ENCODE peak calls at places on chromosomes 5 and 9, in four cellular contexts. E is activated T-cell treated with anti-CD3 and anti-CD28 coated beads, Interleukin-2, amount 50 U/mL, for 72 hours; O is CD4-positive, alpha-beta T cell; D is left cardiac atrium. W is an unnamed sample.

GRCh38 chr5:176675676-176676360 is 28.5 kb downstream of the TSPAN17 start:
- DNase-seq in O (no peak), E (no peak), D (no peak), W (no peak)

GRCh38 chr9:27528886-27529315 is 713 bp downstream of the MOB3B start:
- DNase-seq in O (peak), D (peak), E (peak), W (peak)

GRCh38 chr9:682633-683508 is 158.6 kb upstream of the DMRT1 start:
- DNase-seq in E (no peak), O (no peak), D (peak), W (no peak)

GRCh38 chr5:135189024-135189423 is 155.0 kb upstream of the PITX1 start:
- DNase-seq in E (no peak), O (no peak), D (no peak), W (no peak)

GRCh38 chr9:96048954-96049831 is 173.7 kb downstream of the ERCC6L2 start:
- DNase-seq in D (peak), E (no peak), O (no peak), W (no peak)

GRCh38 chr9:6566409-6567139 is 79.0 kb downstream of the GLDC start:
- DNase-seq in O (no peak), E (peak), D (peak), W (no peak)

GRCh38 chr9:113589407-113589806 is 125.9 kb downstream of the RGS3 start:
- DNase-seq in O (no peak), D (peak), E (no peak), W (no peak)

GRCh38 chr9:77417570-77417969 is 230.6 kb downstream of the GNA14 start:
- DNase-seq in E (no peak), D (no peak), O (no peak), W (no peak)

GRCh38 chr9:126719677-126720435 is 85.0 kb upstream of the ZBTB43 start:
- DNase-seq in E (peak), O (peak), D (peak), W (peak)

GRCh38 chr9:698276-698675 is 143.2 kb upstream of the DMRT1 start:
- DNase-seq in O (no peak), D (no peak), E (no peak), W (no peak)

GRCh38 chr5:1012900-1013237 is 4.3 kb downstream of the NKD2 start:
- DNase-seq in D (peak), E (no peak), O (no peak), W (no peak)

GRCh38 chr5:31664566-31664965 is 25.6 kb downstream of the PDZD2 start:
- DNase-seq in E (no peak), O (no peak), D (no peak), W (no peak)

GRCh38 chr5:69505306-69505705 is 12.7 kb downstream of the OCLN start:
- DNase-seq in O (no peak), D (no peak), E (no peak), W (no peak)

GRCh38 chr5:127891942-127892341 is 188.8 kb downstream of the CCDC192 start:
- DNase-seq in E (no peak), D (no peak), O (no peak), W (no peak)

GRCh38 chr5:113242481-113243348 is 192.1 kb downstream of the TSSK1B start:
- DNase-seq in D (no peak), O (no peak), E (no peak), W (no peak)

GRCh38 chr9:91073811-91074771 is 272.5 kb downstream of the SYK start:
- DNase-seq in O (no peak), E (no peak), D (no peak), W (no peak)

GRCh38 chr9:122819791-122820489 is 8.4 kb downstream of the PDCL start:
- DNase-seq in O (no peak), D (no peak), E (no peak), W (no peak)

GRCh38 chr5:43073597-43074546 is 33.8 kb upstream of the ANXA2R start:
- DNase-seq in E (peak), O (no peak), D (no peak), W (peak)

GRCh38 chr5:160621503-160621902 is 199.8 kb downstream of the PTTG1 start:
- DNase-seq in E (no peak), D (no peak), O (no peak), W (no peak)

GRCh38 chr9:17829812-17830385 is 251.0 kb downstream of the SH3GL2 start:
- DNase-seq in O (no peak), D (no peak), E (no peak), W (no peak)

GRCh38 chr5:33313150-33313549 is 127.6 kb upstream of the TARS1 start:
- DNase-seq in D (no peak), O (no peak), E (no peak), W (no peak)

GRCh38 chr5:55575815-55576583 is 41.2 kb upstream of the PLPP1 start:
- DNase-seq in O (no peak), E (no peak), D (no peak), W (no peak)

GRCh38 chr5:114924784-114925183 is 244.9 kb downstream of the TRIM36 start:
- DNase-seq in D (no peak), O (no peak), E (no peak), W (no peak)

GRCh38 chr5:39062104-39062503 is 12.1 kb downstream of the RICTOR start:
- DNase-seq in D (no peak), E (no peak), O (no peak), W (no peak)

GRCh38 chr5:158174918-158175663 is 316.1 kb upstream of the CLINT1 start:
- DNase-seq in O (peak), D (peak), E (peak), W (peak)

GRCh38 chr9:94974154-94974860 is 247.8 kb downstream of the AOPEP start:
- DNase-seq in D (no peak), E (no peak), O (no peak), W (no peak)

GRCh38 chr9:109013678-109014145 is 413 bp upstream of the CTNNAL1 start:
- DNase-seq in O (no peak), D (no peak), E (no peak), W (no peak)

GRCh38 chr5:124906339-124907097 is 160.1 kb upstream of the ZNF608 start:
- DNase-seq in O (no peak), D (peak), E (no peak), W (no peak)

GRCh38 chr9:131483319-131484050 is 19.2 kb upstream of the POMT1 start:
- DNase-seq in E (no peak), O (no peak), D (peak), W (no peak)

W was measured in GM20000.